ENCODE peak calls at places on chromosomes 11 and 22, in eight cellular contexts. One of them, this sample, is unnamed.

GRCh38 chr11:8273281-8273680 is 9.6 kb upstream of the LMO1 start:
- DNase-seq in stomach: no peak
- DNase-seq in neural progenitor cell: no peak
- DNase-seq in cardiac muscle cell: peak; percentile 38
- DNase-seq in mesenchymal stem cell: no peak
- DNase-seq in MM.1S: no peak
- DNase-seq in CD4-positive, alpha-beta memory T cell: no peak
- DNase-seq in mesendoderm: no peak
- DNase-seq in this sample: no peak

GRCh38 chr11:114058871-114059277 is 637 bp upstream of the ZBTB16 start:
- DNase-seq in stomach: peak; percentile 47
- DNase-seq in neural progenitor cell: peak; percentile 62
- DNase-seq in cardiac muscle cell: peak; percentile 44
- DNase-seq in mesenchymal stem cell: peak; percentile 46
- DNase-seq in MM.1S: no peak
- DNase-seq in CD4-positive, alpha-beta memory T cell: no peak
- DNase-seq in mesendoderm: no peak
- DNase-seq in this sample: no peak

GRCh38 chr22:17633217-17633997 is 4.9 kb upstream of the ATP6V1E1 start:
- DNase-seq in stomach: no peak
- DNase-seq in neural progenitor cell: no peak
- DNase-seq in cardiac muscle cell: peak; percentile 81
- DNase-seq in mesenchymal stem cell: peak; percentile 72
- DNase-seq in MM.1S: no peak
- DNase-seq in CD4-positive, alpha-beta memory T cell: no peak
- DNase-seq in mesendoderm: peak; percentile 92
- DNase-seq in this sample: no peak

GRCh38 chr11:107769189-107769588 is 57.3 kb upstream of the SLN start:
- DNase-seq in stomach: no peak
- DNase-seq in neural progenitor cell: no peak
- DNase-seq in cardiac muscle cell: peak; percentile 39
- DNase-seq in mesenchymal stem cell: peak; percentile 77
- DNase-seq in MM.1S: no peak
- DNase-seq in CD4-positive, alpha-beta memory T cell: no peak
- DNase-seq in mesendoderm: no peak
- DNase-seq in this sample: no peak

GRCh38 chr22:38485783-38486182 is 17.9 kb downstream of the KDELR3 start:
- DNase-seq in stomach: no peak
- DNase-seq in neural progenitor cell: no peak
- DNase-seq in cardiac muscle cell: no peak
- DNase-seq in mesenchymal stem cell: no peak
- DNase-seq in MM.1S: no peak
- DNase-seq in CD4-positive, alpha-beta memory T cell: no peak
- DNase-seq in mesendoderm: no peak
- DNase-seq in this sample: no peak

GRCh38 chr11:70075836-70076235 is 2.3 kb upstream of the ANO1 start:
- DNase-seq in stomach: no peak
- DNase-seq in neural progenitor cell: no peak
- DNase-seq in cardiac muscle cell: no peak
- DNase-seq in mesenchymal stem cell: no peak
- DNase-seq in MM.1S: no peak
- DNase-seq in CD4-positive, alpha-beta memory T cell: no peak
- DNase-seq in mesendoderm: no peak
- DNase-seq in this sample: peak; percentile 36

GRCh38 chr11:118353084-118353710 is 6.2 kb upstream of the UBE4A start:
- DNase-seq in stomach: no peak
- DNase-seq in neural progenitor cell: no peak
- DNase-seq in cardiac muscle cell: peak; percentile 43
- DNase-seq in mesenchymal stem cell: peak; percentile 34
- DNase-seq in MM.1S: peak; percentile 33
- DNase-seq in CD4-positive, alpha-beta memory T cell: peak; percentile 64
- DNase-seq in mesendoderm: no peak
- DNase-seq in this sample: no peak

GRCh38 chr11:75524576-75525432 is 937 bp downstream of the GDPD5 start:
- DNase-seq in stomach: peak; percentile 27
- DNase-seq in neural progenitor cell: peak; percentile 71
- DNase-seq in cardiac muscle cell: peak; percentile 7
- DNase-seq in mesenchymal stem cell: no peak
- DNase-seq in MM.1S: no peak
- DNase-seq in CD4-positive, alpha-beta memory T cell: peak; percentile 32
- DNase-seq in mesendoderm: peak; percentile 47
- DNase-seq in this sample: peak; percentile 89

GRCh38 chr11:17076517-17077239 is 789 bp downstream of the RPS13 start:
- DNase-seq in stomach: no peak
- DNase-seq in neural progenitor cell: no peak
- DNase-seq in cardiac muscle cell: peak; percentile 20
- DNase-seq in mesenchymal stem cell: peak; percentile 44
- DNase-seq in MM.1S: no peak
- DNase-seq in CD4-positive, alpha-beta memory T cell: peak; percentile 8
- DNase-seq in mesendoderm: peak; percentile 15
- DNase-seq in this sample: no peak

GRCh38 chr11:63682045-63682915 is 980 bp downstream of the RTN3 start:
- DNase-seq in stomach: no peak
- DNase-seq in neural progenitor cell: peak; percentile 63
- DNase-seq in cardiac muscle cell: peak; percentile 37
- DNase-seq in mesenchymal stem cell: peak; percentile 60
- DNase-seq in MM.1S: no peak
- DNase-seq in CD4-positive, alpha-beta memory T cell: peak; percentile 4
- DNase-seq in mesendoderm: peak; percentile 62
- DNase-seq in this sample: peak; percentile 68

GRCh38 chr11:67295846-67296245 is 6.7 kb downstream of the ANKRD13D start:
- DNase-seq in stomach: no peak
- DNase-seq in neural progenitor cell: no peak
- DNase-seq in cardiac muscle cell: no peak
- DNase-seq in mesenchymal stem cell: no peak
- DNase-seq in MM.1S: no peak
- DNase-seq in CD4-positive, alpha-beta memory T cell: no peak
- DNase-seq in mesendoderm: no peak
- DNase-seq in this sample: no peak

GRCh38 chr11:107957109-107957588 is 28.9 kb downstream of the RAB39A start:
- DNase-seq in stomach: no peak
- DNase-seq in neural progenitor cell: no peak
- DNase-seq in cardiac muscle cell: peak; percentile 23
- DNase-seq in mesenchymal stem cell: no peak
- DNase-seq in MM.1S: peak; percentile 17
- DNase-seq in CD4-positive, alpha-beta memory T cell: no peak
- DNase-seq in mesendoderm: peak; percentile 19
- DNase-seq in this sample: no peak

GRCh38 chr11:46127150-46127638 is 5.9 kb upstream of the PHF21A start:
- DNase-seq in stomach: no peak
- DNase-seq in neural progenitor cell: peak; percentile 23
- DNase-seq in cardiac muscle cell: peak; percentile 85
- DNase-seq in mesenchymal stem cell: peak; percentile 68
- DNase-seq in MM.1S: peak; percentile 44
- DNase-seq in CD4-positive, alpha-beta memory T cell: peak; percentile 71
- DNase-seq in mesendoderm: peak; percentile 75
- DNase-seq in this sample: no peak

GRCh38 chr11:88651556-88651955 is 314.0 kb upstream of the CTSC start:
- DNase-seq in stomach: no peak
- DNase-seq in neural progenitor cell: no peak
- DNase-seq in cardiac muscle cell: peak; percentile 77
- DNase-seq in mesenchymal stem cell: no peak
- DNase-seq in MM.1S: no peak
- DNase-seq in CD4-positive, alpha-beta memory T cell: no peak
- DNase-seq in mesendoderm: no peak
- DNase-seq in this sample: no peak

GRCh38 chr22:23698673-23699235 is 7.9 kb downstream of the RGL4 start:
- DNase-seq in stomach: no peak
- DNase-seq in neural progenitor cell: no peak
- DNase-seq in cardiac muscle cell: no peak
- DNase-seq in mesenchymal stem cell: no peak
- DNase-seq in MM.1S: no peak
- DNase-seq in CD4-positive, alpha-beta memory T cell: no peak
- DNase-seq in mesendoderm: no peak
- DNase-seq in this sample: no peak

GRCh38 chr11:39327302-39327701 is 2132.2 kb downstream of the LRRC4C start:
- DNase-seq in stomach: peak; percentile 48
- DNase-seq in neural progenitor cell: no peak
- DNase-seq in cardiac muscle cell: no peak
- DNase-seq in mesenchymal stem cell: no peak
- DNase-seq in MM.1S: no peak
- DNase-seq in CD4-positive, alpha-beta memory T cell: no peak
- DNase-seq in mesendoderm: no peak
- DNase-seq in this sample: no peak

GRCh38 chr11:112543390-112543789 is 282.7 kb upstream of the PLET1 start:
- DNase-seq in stomach: no peak
- DNase-seq in neural progenitor cell: no peak
- DNase-seq in cardiac muscle cell: no peak
- DNase-seq in mesenchymal stem cell: no peak
- DNase-seq in MM.1S: no peak
- DNase-seq in CD4-positive, alpha-beta memory T cell: no peak
- DNase-seq in mesendoderm: no peak
- DNase-seq in this sample: no peak

GRCh38 chr11:119509969-119510401 is 87.0 kb upstream of the THY1 start:
- DNase-seq in stomach: no peak
- DNase-seq in neural progenitor cell: no peak
- DNase-seq in cardiac muscle cell: peak; percentile 93
- DNase-seq in mesenchymal stem cell: peak; percentile 80
- DNase-seq in MM.1S: peak; percentile 18
- DNase-seq in CD4-positive, alpha-beta memory T cell: no peak
- DNase-seq in mesendoderm: no peak
- DNase-seq in this sample: no peak

GRCh38 chr22:45925811-45926351 is 51.1 kb downstream of the WNT7B start:
- DNase-seq in stomach: no peak
- DNase-seq in neural progenitor cell: no peak
- DNase-seq in cardiac muscle cell: no peak
- DNase-seq in mesenchymal stem cell: no peak
- DNase-seq in MM.1S: no peak
- DNase-seq in CD4-positive, alpha-beta memory T cell: no peak
- DNase-seq in mesendoderm: no peak
- DNase-seq in this sample: no peak

GRCh38 chr11:119373917-119374631 is 7.4 kb downstream of the USP2 start:
- DNase-seq in stomach: peak; percentile 83
- DNase-seq in neural progenitor cell: peak; percentile 89
- DNase-seq in cardiac muscle cell: peak; percentile 83
- DNase-seq in mesenchymal stem cell: peak; percentile 78
- DNase-seq in MM.1S: peak; percentile 38
- DNase-seq in CD4-positive, alpha-beta memory T cell: no peak
- DNase-seq in mesendoderm: peak; percentile 91
- DNase-seq in this sample: peak; percentile 90

GRCh38 chr11:44949160-44950035 is 1.3 kb downstream of the TP53I11 start:
- DNase-seq in stomach: no peak
- DNase-seq in neural progenitor cell: peak; percentile 88
- DNase-seq in cardiac muscle cell: peak; percentile 64
- DNase-seq in mesenchymal stem cell: peak; percentile 73
- DNase-seq in MM.1S: no peak
- DNase-seq in CD4-positive, alpha-beta memory T cell: peak; percentile 17
- DNase-seq in mesendoderm: peak; percentile 85
- DNase-seq in this sample: peak; percentile 94

GRCh38 chr11:130804306-130805077 is 111.8 kb downstream of the SNX19 start:
- DNase-seq in stomach: no peak
- DNase-seq in neural progenitor cell: no peak
- DNase-seq in cardiac muscle cell: no peak
- DNase-seq in mesenchymal stem cell: no peak
- DNase-seq in MM.1S: peak; percentile 80
- DNase-seq in CD4-positive, alpha-beta memory T cell: no peak
- DNase-seq in mesendoderm: no peak
- DNase-seq in this sample: no peak
- H3K4me3 ChIP-seq in stomach: no peak overlapping the region
- H3K4me3 ChIP-seq in neural progenitor cell: no peak overlapping the region
- H3K4me3 ChIP-seq in cardiac muscle cell: no peak overlapping the region
- H3K4me3 ChIP-seq in mesenchymal stem cell: no peak overlapping the region
- H3K4me3 ChIP-seq in MM.1S: peak overlapping the region; percentile 34
- H3K4me3 ChIP-seq in CD4-positive, alpha-beta memory T cell: no peak overlapping the region
- H3K4me3 ChIP-seq in mesendoderm: no peak overlapping the region
- H3K4me3 ChIP-seq in this sample: no peak overlapping the region

GRCh38 chr22:44926124-44926475 is 83.7 kb downstream of the PHF21B start:
- DNase-seq in stomach: no peak
- DNase-seq in neural progenitor cell: no peak
- DNase-seq in cardiac muscle cell: no peak
- DNase-seq in mesenchymal stem cell: no peak
- DNase-seq in MM.1S: no peak
- DNase-seq in CD4-positive, alpha-beta memory T cell: no peak
- DNase-seq in mesendoderm: no peak
- DNase-seq in this sample: peak; percentile 51

GRCh38 chr22:44924098-44924497 is 85.7 kb downstream of the PHF21B start:
- DNase-seq in stomach: no peak
- DNase-seq in neural progenitor cell: no peak
- DNase-seq in cardiac muscle cell: no peak
- DNase-seq in mesenchymal stem cell: no peak
- DNase-seq in MM.1S: no peak
- DNase-seq in CD4-positive, alpha-beta memory T cell: no peak
- DNase-seq in mesendoderm: no peak
- DNase-seq in this sample: no peak

GRCh38 chr22:44925465-44926123 is 84.2 kb downstream of the PHF21B start:
- DNase-seq in stomach: no peak
- DNase-seq in neural progenitor cell: no peak
- DNase-seq in cardiac muscle cell: no peak
- DNase-seq in mesenchymal stem cell: no peak
- DNase-seq in MM.1S: no peak
- DNase-seq in CD4-positive, alpha-beta memory T cell: no peak
- DNase-seq in mesendoderm: no peak
- DNase-seq in this sample: peak; percentile 57

GRCh38 chr22:44926491-44927415 is 83.1 kb downstream of the PHF21B start:
- DNase-seq in stomach: no peak
- DNase-seq in neural progenitor cell: no peak
- DNase-seq in cardiac muscle cell: no peak
- DNase-seq in mesenchymal stem cell: no peak
- DNase-seq in MM.1S: no peak
- DNase-seq in CD4-positive, alpha-beta memory T cell: no peak
- DNase-seq in mesendoderm: no peak
- DNase-seq in this sample: peak; percentile 33

GRCh38 chr22:44924724-44925123 is 85.1 kb downstream of the PHF21B start:
- DNase-seq in stomach: no peak
- DNase-seq in neural progenitor cell: no peak
- DNase-seq in cardiac muscle cell: no peak
- DNase-seq in mesenchymal stem cell: no peak
- DNase-seq in MM.1S: no peak
- DNase-seq in CD4-positive, alpha-beta memory T cell: no peak
- DNase-seq in mesendoderm: no peak
- DNase-seq in this sample: no peak
- H3K27me3 ChIP-seq in stomach: peaks cover 14% of the 10 kb centered on the region
- H3K27me3 ChIP-seq in neural progenitor cell: no peaks in the 10 kb centered on the region
- H3K27me3 ChIP-seq in cardiac muscle cell: no peaks in the 10 kb centered on the region
- H3K27me3 ChIP-seq in mesenchymal stem cell: no peaks in the 10 kb centered on the region
- H3K27me3 ChIP-seq in MM.1S: peaks cover 94% of the 10 kb centered on the region
- H3K27me3 ChIP-seq in CD4-positive, alpha-beta memory T cell: no peaks in the 10 kb centered on the region
- H3K27me3 ChIP-seq in mesendoderm: no peaks in the 10 kb centered on the region
- H3K27me3 ChIP-seq in this sample: no peaks in the 10 kb centered on the region

GRCh38 chr11:130452171-130452570 is 3.7 kb downstream of the ADAMTS15 start:
- DNase-seq in stomach: no peak
- DNase-seq in neural progenitor cell: no peak
- DNase-seq in cardiac muscle cell: no peak
- DNase-seq in mesenchymal stem cell: no peak
- DNase-seq in MM.1S: no peak
- DNase-seq in CD4-positive, alpha-beta memory T cell: no peak
- DNase-seq in mesendoderm: no peak
- DNase-seq in this sample: no peak
- H3K4me3 ChIP-seq in stomach: peak overlapping the region; percentile 72
- H3K4me3 ChIP-seq in neural progenitor cell: no peak overlapping the region
- H3K4me3 ChIP-seq in cardiac muscle cell: no peak overlapping the region
- H3K4me3 ChIP-seq in mesenchymal stem cell: no peak overlapping the region
- H3K4me3 ChIP-seq in MM.1S: no peak overlapping the region
- H3K4me3 ChIP-seq in CD4-positive, alpha-beta memory T cell: no peak overlapping the region
- H3K4me3 ChIP-seq in mesendoderm: no peak overlapping the region
- H3K4me3 ChIP-seq in this sample: no peak overlapping the region

DNA sequence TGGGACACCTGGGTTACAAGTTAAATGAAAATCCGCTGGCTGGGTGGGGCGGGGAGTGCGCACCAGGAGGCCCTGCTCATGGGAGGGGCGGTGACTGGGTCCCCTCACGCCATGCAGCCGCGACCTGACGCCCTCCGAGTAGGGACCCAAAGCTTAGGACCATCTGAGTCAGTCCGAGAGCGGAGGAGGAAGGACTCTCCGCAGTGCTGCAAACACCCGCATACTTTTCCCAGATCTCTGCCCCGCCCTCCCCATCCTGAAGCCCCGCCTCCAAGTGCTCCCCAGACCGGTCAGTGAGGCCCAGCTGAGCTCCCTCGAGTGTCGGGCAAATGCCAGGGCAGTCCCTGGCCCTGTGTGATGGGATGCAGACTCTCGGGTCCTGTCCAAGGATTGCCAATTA is 6.6 kb upstream of the FLI1 start:
- DNase-seq in stomach: no peak
- DNase-seq in neural progenitor cell: peak; percentile 75
- DNase-seq in cardiac muscle cell: peak; percentile 45
- DNase-seq in mesenchymal stem cell: peak; percentile 50
- DNase-seq in MM.1S: no peak
- DNase-seq in CD4-positive, alpha-beta memory T cell: no peak
- DNase-seq in mesendoderm: peak; percentile 58
- DNase-seq in this sample: peak; percentile 89
- H3K27me3 ChIP-seq in stomach: peaks cover 95% of the 10 kb centered on the region
- H3K27me3 ChIP-seq in neural progenitor cell: peaks cover 100% of the 10 kb centered on the region
- H3K27me3 ChIP-seq in cardiac muscle cell: peaks cover 100% of the 10 kb centered on the region
- H3K27me3 ChIP-seq in mesenchymal stem cell: peaks cover 99% of the 10 kb centered on the region
- H3K27me3 ChIP-seq in MM.1S: peaks cover 8% of the 10 kb centered on the region
- H3K27me3 ChIP-seq in CD4-positive, alpha-beta memory T cell: peaks cover 16% of the 10 kb centered on the region
- H3K27me3 ChIP-seq in mesendoderm: peaks cover 76% of the 10 kb centered on the region
- H3K27me3 ChIP-seq in this sample: peaks cover 99% of the 10 kb centered on the region